ENCODE peak calls at places on chromosomes 1 and 21, in five cellular contexts. One of them, this sample, is unnamed.

GRCh38 chr21:42513151-42513984 is at the start of gene SLC37A1:
- DNase-seq in mesendoderm: no peak
- DNase-seq in neuronal stem cell: no peak
- DNase-seq in H1: peak
- DNase-seq in H9: peak
- DNase-seq in this sample: no peak

GRCh38 chr1:10687782-10688408 is 108.6 kb downstream of the CASZ1 start:
- DNase-seq in H9: no peak
- DNase-seq in neuronal stem cell: no peak
- DNase-seq in H1: no peak
- DNase-seq in mesendoderm: no peak
- DNase-seq in this sample: no peak

GRCh38 chr1:8666394-8667167 is 150.9 kb downstream of the RERE start:
- DNase-seq in neuronal stem cell: no peak
- DNase-seq in H9: no peak
- DNase-seq in H1: no peak
- DNase-seq in mesendoderm: no peak
- DNase-seq in this sample: peak

GRCh38 chr1:61183471-61184034 is 101.2 kb downstream of the NFIA start:
- DNase-seq in H1: no peak
- DNase-seq in H9: no peak
- DNase-seq in neuronal stem cell: no peak
- DNase-seq in mesendoderm: no peak
- DNase-seq in this sample: peak

GRCh38 chr1:222087207-222087920 is 345.5 kb upstream of the DUSP10 start:
- DNase-seq in H1: no peak
- DNase-seq in mesendoderm: no peak
- DNase-seq in H9: no peak
- DNase-seq in neuronal stem cell: no peak
- DNase-seq in this sample: no peak

GRCh38 chr1:27418326-27418761 is 25.9 kb downstream of the GPR3 start:
- DNase-seq in H1: no peak
- DNase-seq in neuronal stem cell: no peak
- DNase-seq in mesendoderm: peak
- DNase-seq in H9: no peak
- DNase-seq in this sample: peak

GRCh38 chr1:10280442-10281350 is 70.3 kb downstream of the KIF1B start:
- DNase-seq in neuronal stem cell: no peak
- DNase-seq in H1: no peak
- DNase-seq in H9: no peak
- DNase-seq in mesendoderm: no peak
- DNase-seq in this sample: peak

GRCh38 chr1:27862671-27863551 is 9.4 kb upstream of the THEMIS2 start:
- DNase-seq in neuronal stem cell: no peak
- DNase-seq in H9: no peak
- DNase-seq in mesendoderm: peak
- DNase-seq in H1: no peak
- DNase-seq in this sample: peak

GRCh38 chr1:217482356-217483102 is 148.4 kb downstream of the GPATCH2 start:
- DNase-seq in neuronal stem cell: no peak
- DNase-seq in H9: no peak
- DNase-seq in mesendoderm: no peak
- DNase-seq in H1: no peak
- DNase-seq in this sample: peak

GRCh38 chr1:8014381-8014988 is 11.6 kb downstream of the ERRFI1 start:
- DNase-seq in H1: no peak
- DNase-seq in H9: no peak
- DNase-seq in mesendoderm: no peak
- DNase-seq in neuronal stem cell: no peak
- DNase-seq in this sample: no peak

GRCh38 chr1:6596886-6597776 is 5.5 kb downstream of the KLHL21 start:
- DNase-seq in H1: no peak
- DNase-seq in H9: no peak
- DNase-seq in neuronal stem cell: no peak
- DNase-seq in mesendoderm: no peak
- DNase-seq in this sample: no peak

GRCh38 chr1:187474266-187474665 is 645.5 kb downstream of the PLA2G4A start:
- DNase-seq in mesendoderm: no peak
- DNase-seq in neuronal stem cell: no peak
- DNase-seq in H9: no peak
- DNase-seq in H1: no peak
- DNase-seq in this sample: peak

GRCh38 chr1:162699366-162699765 is 67.1 kb downstream of the DDR2 start:
- DNase-seq in neuronal stem cell: no peak
- DNase-seq in mesendoderm: no peak
- DNase-seq in H9: no peak
- DNase-seq in H1: no peak
- DNase-seq in this sample: no peak

GRCh38 chr1:113433177-113433576 is 42.9 kb downstream of the MAGI3 start:
- DNase-seq in neuronal stem cell: no peak
- DNase-seq in mesendoderm: no peak
- DNase-seq in H1: no peak
- DNase-seq in H9: no peak
- DNase-seq in this sample: peak

GRCh38 chr1:117696567-117696966 is 90.7 kb downstream of the TENT5C start:
- DNase-seq in H1: no peak
- DNase-seq in neuronal stem cell: no peak
- DNase-seq in mesendoderm: no peak
- DNase-seq in H9: no peak
- DNase-seq in this sample: peak

GRCh38 chr1:110412576-110412975 is 5.1 kb upstream of the LAMTOR5 start:
- DNase-seq in mesendoderm: peak
- DNase-seq in neuronal stem cell: peak
- DNase-seq in H9: peak
- DNase-seq in H1: peak
- DNase-seq in this sample: peak

GRCh38 chr1:207302618-207303408 is 18.7 kb upstream of the CD55 start:
- DNase-seq in H9: no peak
- DNase-seq in mesendoderm: no peak
- DNase-seq in neuronal stem cell: no peak
- DNase-seq in H1: no peak
- DNase-seq in this sample: no peak

GRCh38 chr1:61952675-61953074 is 210.4 kb downstream of the PATJ start:
- DNase-seq in H9: no peak
- DNase-seq in neuronal stem cell: no peak
- DNase-seq in H1: no peak
- DNase-seq in mesendoderm: no peak
- DNase-seq in this sample: no peak

GRCh38 chr1:222892137-222892763 is 77.4 kb downstream of the DISP1 start:
- DNase-seq in H1: no peak
- DNase-seq in H9: no peak
- DNase-seq in mesendoderm: no peak
- DNase-seq in neuronal stem cell: no peak
- DNase-seq in this sample: peak

GRCh38 chr1:226990133-226990716 is 50.1 kb downstream of the COQ8A start:
- DNase-seq in H9: no peak
- DNase-seq in mesendoderm: no peak
- DNase-seq in H1: no peak
- DNase-seq in neuronal stem cell: no peak
- DNase-seq in this sample: no peak

GRCh38 chr1:244231572-244232315 is 180.7 kb downstream of the ZBTB18 start:
- DNase-seq in H9: no peak
- DNase-seq in mesendoderm: no peak
- DNase-seq in neuronal stem cell: no peak
- DNase-seq in H1: no peak
- DNase-seq in this sample: peak

GRCh38 chr1:166947398-166948043 is 27.8 kb downstream of the ILDR2 start:
- DNase-seq in H9: peak
- DNase-seq in H1: peak
- DNase-seq in mesendoderm: peak
- DNase-seq in neuronal stem cell: peak
- DNase-seq in this sample: peak

GRCh38 chr1:216250861-216251260 is 172.4 kb downstream of the USH2A start:
- DNase-seq in mesendoderm: no peak
- DNase-seq in H9: no peak
- DNase-seq in neuronal stem cell: no peak
- DNase-seq in H1: no peak
- DNase-seq in this sample: no peak

GRCh38 chr1:228496084-228496483 is 8.9 kb downstream of the RNF187 start:
- DNase-seq in H9: no peak
- DNase-seq in mesendoderm: no peak
- DNase-seq in H1: no peak
- DNase-seq in neuronal stem cell: no peak
- DNase-seq in this sample: no peak

GRCh38 chr1:101833312-101833711 is 163.4 kb downstream of the OLFM3 start:
- DNase-seq in H1: no peak
- DNase-seq in mesendoderm: peak
- DNase-seq in neuronal stem cell: no peak
- DNase-seq in H9: no peak
- DNase-seq in this sample: no peak

GRCh38 chr1:19845166-19845954 is 30.3 kb upstream of the RNF186 start:
- DNase-seq in H1: no peak
- DNase-seq in H9: no peak
- DNase-seq in neuronal stem cell: no peak
- DNase-seq in mesendoderm: no peak
- DNase-seq in this sample: no peak

GRCh38 chr1:8193840-8194406 is 124.0 kb upstream of the SLC45A1 start:
- DNase-seq in H9: no peak
- DNase-seq in mesendoderm: no peak
- DNase-seq in H1: no peak
- DNase-seq in neuronal stem cell: no peak
- DNase-seq in this sample: no peak

GRCh38 chr1:86499987-86500593 is 31.4 kb downstream of the CLCA1 start:
- DNase-seq in H9: no peak
- DNase-seq in H1: no peak
- DNase-seq in mesendoderm: peak
- DNase-seq in neuronal stem cell: no peak
- DNase-seq in this sample: peak

GRCh38 chr1:61184035-61184713 is 101.8 kb downstream of the NFIA start:
- DNase-seq in H9: no peak
- DNase-seq in mesendoderm: no peak
- DNase-seq in H1: no peak
- DNase-seq in neuronal stem cell: no peak
- DNase-seq in this sample: peak

GRCh38 chr1:70819785-70820184 is 227.8 kb downstream of the PTGER3 start:
- DNase-seq in H1: no peak
- DNase-seq in neuronal stem cell: no peak
- DNase-seq in H9: no peak
- DNase-seq in mesendoderm: no peak
- DNase-seq in this sample: no peak

GRCh38 chr1:156367386-156368156 is 1.4 kb upstream of the RHBG start:
- DNase-seq in H9: no peak
- DNase-seq in neuronal stem cell: no peak
- DNase-seq in H1: no peak
- DNase-seq in mesendoderm: no peak
- DNase-seq in this sample: no peak

DNA sequence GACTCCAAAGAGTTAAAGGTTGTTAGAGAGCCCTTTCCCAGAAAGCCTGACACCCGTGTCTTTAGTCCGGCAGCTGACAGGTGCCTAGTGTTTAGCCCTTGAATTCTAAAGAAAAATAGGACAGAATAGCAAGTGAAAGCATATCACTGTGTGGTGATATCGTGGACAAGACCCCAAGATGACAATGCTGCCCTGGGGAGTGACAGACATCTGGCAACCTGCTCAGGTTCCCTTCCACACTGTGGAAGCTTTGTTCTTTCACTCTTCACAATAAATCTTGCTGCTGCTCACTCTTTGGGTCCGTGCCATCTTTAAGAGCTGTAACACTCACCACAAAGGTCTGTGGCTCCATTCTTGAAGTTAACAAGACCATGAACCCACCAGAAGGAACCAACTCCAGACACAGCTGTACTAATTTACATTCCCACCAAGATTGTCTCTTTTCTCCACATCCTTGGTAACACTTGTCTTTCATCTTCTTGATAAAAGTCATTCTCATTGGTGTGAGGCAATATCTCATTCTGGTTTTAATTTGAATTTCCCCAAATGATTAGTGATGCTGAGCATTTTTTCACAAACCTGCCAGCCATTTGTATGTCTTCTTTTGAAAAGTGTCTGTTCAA is 107.6 kb upstream of the SGIP1 start:
- DNase-seq in H9: no peak
- DNase-seq in mesendoderm: no peak
- DNase-seq in neuronal stem cell: no peak
- DNase-seq in H1: no peak
- DNase-seq in this sample: no peak
- H3K18ac ChIP-seq in H9: no peak
- H3K18ac ChIP-seq in mesendoderm: no peak
- H3K18ac ChIP-seq in neuronal stem cell: no peak
- H3K18ac ChIP-seq in H1: no peak
- H3K18ac ChIP-seq in this sample: no peak

DNA sequence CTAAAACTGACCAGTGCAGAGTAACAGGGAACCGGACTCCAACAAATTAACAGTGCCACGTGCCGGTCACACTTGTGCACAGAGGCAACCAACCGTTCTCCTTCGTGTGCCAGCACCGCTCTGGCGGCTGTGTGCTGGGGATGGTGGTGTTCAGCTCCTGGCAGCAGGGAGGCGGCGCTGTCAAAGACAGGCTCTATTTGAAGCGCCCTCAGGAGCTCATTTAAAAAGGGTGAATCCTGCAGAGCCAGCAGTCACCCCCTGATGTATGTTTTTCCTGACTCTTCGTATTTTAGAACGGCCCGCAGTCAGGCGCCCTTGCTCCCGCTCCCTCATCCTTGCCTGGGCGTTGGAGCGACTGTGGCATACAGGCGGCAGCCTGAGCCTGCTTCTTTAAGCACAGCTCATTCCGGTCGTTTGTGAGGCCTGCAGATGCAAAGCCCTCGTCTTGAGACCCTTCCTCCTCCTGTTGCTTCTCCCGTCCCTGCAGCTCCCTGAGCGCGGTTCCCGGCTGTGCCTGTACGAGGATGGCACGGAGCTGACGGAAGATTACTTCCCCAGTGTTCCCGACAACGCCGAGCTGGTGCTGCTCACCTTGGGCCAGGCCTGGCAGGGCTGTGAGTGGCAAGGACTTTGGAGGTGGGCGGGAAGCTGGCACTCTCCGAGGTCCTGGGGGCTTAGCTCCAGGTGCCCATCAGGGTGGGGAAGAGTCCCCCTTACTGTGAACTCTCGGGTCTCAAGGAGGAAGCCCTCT is 1.1 kb downstream of the DFFB start:
- DNase-seq in neuronal stem cell: no peak
- DNase-seq in mesendoderm: peak
- DNase-seq in H9: no peak
- DNase-seq in H1: peak
- DNase-seq in this sample: peak
- H3K18ac ChIP-seq in neuronal stem cell: no peak
- H3K18ac ChIP-seq in mesendoderm: no peak
- H3K18ac ChIP-seq in H9: no peak
- H3K18ac ChIP-seq in H1: no peak
- H3K18ac ChIP-seq in this sample: no peak

GRCh38 chr1:94792876-94793605 is 27.1 kb upstream of the SLC44A3 start:
- DNase-seq in neuronal stem cell: no peak
- DNase-seq in H1: no peak
- DNase-seq in H9: no peak
- DNase-seq in mesendoderm: no peak
- DNase-seq in this sample: peak
- H3K18ac ChIP-seq in neuronal stem cell: no peak
- H3K18ac ChIP-seq in H1: no peak
- H3K18ac ChIP-seq in H9: no peak
- H3K18ac ChIP-seq in mesendoderm: no peak
- H3K18ac ChIP-seq in this sample: peak

GRCh38 chr21:17613242-17613676 is 558 bp upstream of the BTG3 start:
- DNase-seq in mesendoderm: no peak
- DNase-seq in neuronal stem cell: peak
- DNase-seq in H9: no peak
- DNase-seq in H1: no peak
- DNase-seq in this sample: no peak
- H3K18ac ChIP-seq in mesendoderm: no peak
- H3K18ac ChIP-seq in neuronal stem cell: peak
- H3K18ac ChIP-seq in H9: no peak
- H3K18ac ChIP-seq in H1: no peak
- H3K18ac ChIP-seq in this sample: no peak